ENCODE peak calls at places on chromosomes 11 and 22, in eight cellular contexts. U is fibroblast of lung, X is astrocyte of the spinal cord, T is AG10803, N is WERI-Rb-1, O is upper lobe of right lung, A is kidney, C is heart right ventricle. Z is an unnamed sample.

GRCh38 chr11:130671801-130672700 is 223.6 kb downstream of the ADAMTS15 start:
- DNase-seq in U (peak), X (peak), T (peak), N (no peak), O (no peak), A (peak), C (peak), Z (peak)

GRCh38 chr11:114479331-114479730 is 40.1 kb downstream of the REXO2 start:
- DNase-seq in U (no peak), X (no peak), T (no peak), N (no peak), O (no peak), A (no peak), C (no peak), Z (no peak)

GRCh38 chr11:33682446-33682845 is 18.2 kb downstream of the C11orf91 start:
- DNase-seq in U (no peak), X (peak), T (no peak), N (peak), O (no peak), A (no peak), C (no peak), Z (no peak)

GRCh38 chr11:84981296-84981695 is 645.8 kb downstream of the DLG2 start:
- DNase-seq in U (peak), X (no peak), T (no peak), N (no peak), O (no peak), A (no peak), C (no peak), Z (peak)

GRCh38 chr11:57424802-57425564 is 1.9 kb downstream of the SLC43A3 start:
- DNase-seq in U (peak), X (peak), T (peak), N (peak), O (peak), A (peak), C (peak), Z (peak)

GRCh38 chr11:8426076-8426475 is 162.4 kb upstream of the LMO1 start:
- DNase-seq in U (no peak), X (no peak), T (no peak), N (no peak), O (no peak), A (no peak), C (no peak), Z (no peak)

GRCh38 chr22:29147241-29147919 is 58.3 kb upstream of the EMID1 start:
- DNase-seq in U (no peak), X (no peak), T (no peak), N (no peak), O (peak), A (peak), C (no peak), Z (no peak)

GRCh38 chr11:12868315-12869073 is 140.6 kb upstream of the RASSF10 start:
- DNase-seq in U (peak), X (peak), T (no peak), N (no peak), O (no peak), A (no peak), C (no peak), Z (peak)

GRCh38 chr22:50268655-50269113 is 1.5 kb downstream of the MAPK11 start:
- DNase-seq in U (no peak), X (no peak), T (no peak), N (no peak), O (peak), A (no peak), C (no peak), Z (peak)

GRCh38 chr11:65150513-65151271 is 16.4 kb upstream of the SYVN1 start:
- DNase-seq in U (peak), X (peak), T (peak), N (no peak), O (peak), A (peak), C (peak), Z (peak)

GRCh38 chr11:61888043-61888442 is 3.3 kb downstream of the FADS3 start:
- DNase-seq in U (peak), X (peak), T (peak), N (no peak), O (peak), A (peak), C (peak), Z (peak)
- H3K4me3 ChIP-seq in U (no peak), X (no peak), T (no peak), N (no peak), O (no peak), A (no peak), C (no peak), Z (no peak)

GRCh38 chr11:2302280-2302843 is 549 bp downstream of the TSPAN32 start:
- DNase-seq in U (no peak), X (no peak), T (no peak), N (peak), O (peak), A (peak), C (no peak), Z (no peak)

GRCh38 chr11:2305140-2305861 is 3.5 kb downstream of the TSPAN32 start:
- DNase-seq in U (peak), X (peak), T (peak), N (peak), O (peak), A (peak), C (peak), Z (peak)

GRCh38 chr11:2302844-2303626 is 1.2 kb downstream of the TSPAN32 start:
- DNase-seq in U (no peak), X (no peak), T (no peak), N (peak), O (peak), A (peak), C (peak), Z (no peak)

GRCh38 chr11:2304156-2305139 is 2.6 kb downstream of the TSPAN32 start:
- DNase-seq in U (no peak), X (no peak), T (peak), N (peak), O (peak), A (peak), C (no peak), Z (no peak)

GRCh38 chr11:2303627-2304155 is 1.9 kb downstream of the TSPAN32 start:
- DNase-seq in U (no peak), X (no peak), T (no peak), N (peak), O (peak), A (peak), C (peak), Z (no peak)
- H3K4me3 ChIP-seq in U (no peak), X (no peak), T (no peak), N (no peak), O (peak), A (no peak), C (no peak), Z (no peak)

GRCh38 chr11:121455115-121455514 is 2.3 kb upstream of the SORL1-AS1 start:
- DNase-seq in U (no peak), X (no peak), T (no peak), N (no peak), O (no peak), A (no peak), C (no peak), Z (no peak)
- H3K4me3 ChIP-seq in U (no peak), X (no peak), T (no peak), N (no peak), O (no peak), A (no peak), C (no peak), Z (no peak)

GRCh38 chr22:45844009-45844408 is 133.0 kb downstream of the WNT7B start:
- DNase-seq in U (no peak), X (no peak), T (no peak), N (no peak), O (no peak), A (no peak), C (no peak), Z (no peak)
- H3K4me3 ChIP-seq in U (no peak), X (no peak), T (no peak), N (no peak), O (no peak), A (no peak), C (no peak), Z (no peak)

GRCh38 chr11:46351148-46351547 is 3.9 kb downstream of the DGKZ start:
- DNase-seq in U (no peak), X (no peak), T (no peak), N (no peak), O (no peak), A (no peak), C (no peak), Z (no peak)
- H3K4me3 ChIP-seq in U (no peak), X (no peak), T (no peak), N (no peak), O (no peak), A (no peak), C (no peak), Z (no peak)

DNA sequence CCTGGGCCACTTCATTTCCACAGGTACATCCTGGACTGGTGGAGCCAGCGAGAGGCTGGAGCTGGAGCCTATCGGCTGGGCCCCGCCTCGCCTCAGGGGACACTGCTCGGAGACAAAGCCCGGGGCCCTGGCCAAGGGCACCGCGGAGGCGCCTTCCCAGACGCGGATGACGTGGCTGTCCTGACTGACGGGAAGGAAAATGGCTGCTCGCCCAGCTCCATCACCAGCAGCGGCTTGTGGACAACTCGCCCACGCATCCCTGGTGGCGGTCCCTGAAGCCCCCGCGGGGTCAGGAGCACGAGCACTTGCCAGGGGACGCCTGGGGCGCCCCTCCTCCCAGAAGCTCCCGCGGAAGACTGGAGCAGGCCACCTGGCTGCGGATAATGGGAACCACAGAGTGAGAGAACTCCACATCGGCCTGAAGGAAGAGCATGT is 49.6 kb downstream of the CECR2 start:
- DNase-seq in U (no peak), X (no peak), T (no peak), N (no peak), O (no peak), A (no peak), C (peak), Z (no peak)
- H3K4me3 ChIP-seq in U (no peak), X (no peak), T (no peak), N (no peak), O (no peak), A (no peak), C (no peak), Z (no peak)

GRCh38 chr22:19889951-19890350 is 35.3 kb upstream of the GNB1L start:
- DNase-seq in U (no peak), X (no peak), T (no peak), N (no peak), O (no peak), A (peak), C (no peak), Z (no peak)

GRCh38 chr22:19892249-19892879 is 37.7 kb upstream of the GNB1L start:
- DNase-seq in U (peak), X (peak), T (no peak), N (no peak), O (no peak), A (peak), C (no peak), Z (peak)

GRCh38 chr22:19890502-19891349 is 36.1 kb upstream of the GNB1L start:
- DNase-seq in U (no peak), X (no peak), T (no peak), N (no peak), O (no peak), A (peak), C (no peak), Z (no peak)

GRCh38 chr22:19892925-19893324 is 38.3 kb upstream of the GNB1L start:
- DNase-seq in U (no peak), X (no peak), T (no peak), N (no peak), O (no peak), A (no peak), C (no peak), Z (peak)

DNA sequence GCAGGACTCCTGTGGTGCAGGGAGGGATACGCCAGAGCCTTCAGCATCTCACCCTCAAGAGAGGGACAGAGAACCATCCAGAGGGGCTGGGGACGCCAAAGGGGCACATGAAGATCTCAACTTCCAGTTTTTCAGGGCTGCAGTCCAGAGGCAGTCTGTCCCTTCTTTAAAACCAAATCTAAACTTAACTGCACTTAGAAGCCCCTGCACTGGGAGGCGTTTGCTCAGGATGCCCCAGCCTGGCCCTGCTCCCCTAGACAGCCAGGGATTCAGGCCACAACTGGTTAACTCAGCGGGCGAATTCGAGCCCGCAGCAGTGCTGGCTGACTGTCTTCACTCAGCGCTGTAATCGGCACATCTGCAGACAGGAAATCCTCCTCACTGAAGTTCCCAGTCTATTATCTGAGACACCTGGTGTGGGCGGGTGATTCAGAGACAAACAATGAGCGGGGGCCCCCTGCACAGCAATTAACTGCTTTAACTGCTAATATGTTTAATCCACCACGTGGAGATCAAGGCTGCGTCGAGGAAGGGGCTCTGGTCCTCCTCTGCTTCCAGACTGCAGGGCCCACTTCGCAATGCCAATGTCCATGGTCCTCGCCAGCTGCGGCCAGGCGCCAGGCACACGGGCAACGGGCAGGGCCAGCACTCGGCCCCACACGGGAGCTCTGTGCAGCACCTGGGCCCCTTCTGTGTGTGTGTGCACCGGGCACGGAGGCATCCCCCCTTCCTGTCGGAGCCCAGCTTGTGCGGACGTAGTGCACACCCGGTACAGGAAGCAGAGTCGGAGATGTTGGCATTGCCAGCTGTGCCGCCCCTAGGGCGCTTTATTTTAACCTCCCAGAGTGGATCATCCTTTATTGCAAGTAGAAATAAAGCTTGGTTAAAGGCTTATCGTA is 36.9 kb upstream of the GNB1L start:
- DNase-seq in U (peak), X (peak), T (peak), N (peak), O (no peak), A (peak), C (no peak), Z (peak)
- H3K4me3 ChIP-seq in U (no peak), X (no peak), T (no peak), N (no peak), O (peak), A (no peak), C (no peak), Z (peak)

DNA sequence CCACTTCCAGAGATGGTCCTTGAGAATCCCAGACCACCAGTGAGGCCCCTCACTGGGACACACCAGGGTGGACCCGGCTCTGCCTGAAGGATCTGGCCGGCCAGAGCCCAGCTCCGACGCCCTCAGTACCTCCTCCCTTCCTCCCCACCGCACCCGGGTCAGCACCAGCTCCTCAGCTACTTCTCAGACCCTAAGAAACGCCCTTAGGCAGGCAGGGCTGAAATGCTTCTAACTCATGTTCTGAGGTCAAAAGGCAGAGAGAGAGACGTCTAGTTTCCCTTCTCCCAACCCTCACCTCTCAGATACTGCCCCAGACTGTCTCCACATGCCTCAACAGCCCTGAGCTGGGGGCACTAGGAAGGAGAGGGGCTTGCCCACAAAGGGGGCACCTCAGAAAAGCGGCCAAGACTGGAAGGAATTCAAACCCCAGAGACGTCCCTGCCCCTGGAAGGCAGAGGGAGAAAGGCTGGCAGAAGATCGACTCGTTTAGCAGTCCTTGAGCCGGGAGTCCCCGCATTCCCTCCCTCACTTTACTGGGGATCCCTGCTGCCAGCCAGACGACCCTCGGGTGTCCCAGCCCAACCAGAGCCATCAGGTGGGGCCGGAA is 539 bp downstream of the USH1C start:
- DNase-seq in U (no peak), X (no peak), T (no peak), N (no peak), O (no peak), A (no peak), C (no peak), Z (no peak)
- H3K4me3 ChIP-seq in U (no peak), X (no peak), T (no peak), N (no peak), O (no peak), A (peak), C (no peak), Z (no peak)

DNA sequence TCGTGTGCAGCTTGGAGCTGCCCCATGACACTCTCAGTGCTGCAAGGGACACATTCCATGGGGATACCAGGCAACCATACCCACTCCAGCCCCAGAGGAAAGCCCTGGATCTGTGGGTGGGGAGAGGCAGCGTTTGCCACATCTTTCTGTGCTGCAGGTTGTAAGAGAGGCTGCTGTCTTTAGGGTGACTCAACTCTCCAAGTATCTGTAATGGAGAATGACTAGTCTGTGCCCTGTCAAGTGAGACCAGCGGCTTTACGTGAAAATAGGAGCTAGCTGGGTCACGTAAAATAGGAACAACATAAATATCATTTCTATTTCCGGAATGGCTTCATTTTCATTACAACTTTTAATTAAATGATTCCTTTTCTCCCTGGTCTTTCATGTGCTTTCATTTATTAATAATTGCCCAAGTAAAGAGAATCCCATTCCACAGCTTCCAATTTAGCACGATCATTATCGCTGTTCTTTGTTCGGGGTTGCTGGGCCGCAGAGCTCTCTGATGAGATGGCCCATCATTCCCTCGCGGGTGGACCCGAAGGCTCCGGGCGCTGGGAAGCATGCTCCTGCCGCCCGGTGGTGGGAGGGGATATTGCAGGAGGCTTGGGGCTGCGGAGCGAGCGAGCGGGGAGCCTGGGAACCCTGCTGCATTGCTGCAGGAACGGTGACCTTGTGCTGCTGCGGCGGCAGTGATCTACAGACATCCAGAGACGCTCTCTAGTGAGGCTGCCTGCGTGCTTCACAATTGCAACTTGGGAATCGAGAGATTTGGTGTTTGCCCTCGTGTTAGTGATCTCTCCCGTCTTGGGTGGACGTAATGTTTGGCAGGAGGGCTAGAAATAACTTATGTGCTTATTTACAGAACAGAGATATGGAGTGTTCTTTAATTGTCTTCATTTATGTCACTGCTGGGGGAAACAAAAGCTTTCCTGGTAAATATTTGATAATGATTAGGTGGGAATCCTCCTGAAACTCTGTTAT is 10.6 kb downstream of the SLC6A5 start:
- DNase-seq in U (peak), X (peak), T (peak), N (peak), O (peak), A (peak), C (peak), Z (peak)
- H3K4me3 ChIP-seq in U (no peak), X (no peak), T (peak), N (no peak), O (no peak), A (no peak), C (no peak), Z (peak)